ENCODE peak calls at places on chromosomes 11 and 22, in seven cellular contexts. L is esophagus muscularis mucosa, K is transverse colon, Y is H1, W is prostate gland, D is sigmoid colon, E is upper lobe of left lung. V is an unnamed sample.

GRCh38 chr11:3971756-3972404 is 116.4 kb downstream of the STIM1 start:
- DNase-seq in L (no peak), K (no peak), Y (no peak), W (no peak), D (no peak), E (no peak), V (no peak)

GRCh38 chr11:13168281-13168680 is 109.3 kb upstream of the BMAL1 start:
- DNase-seq in L (peak), K (no peak), Y (no peak), W (peak), D (no peak), E (peak), V (no peak)

GRCh38 chr11:88552377-88553029 is 215.0 kb upstream of the CTSC start:
- DNase-seq in L (no peak), K (peak), Y (peak), W (no peak), D (no peak), E (peak), V (peak)

GRCh38 chr22:17787159-17788022 is 13.1 kb upstream of the BID start:
- DNase-seq in L (no peak), K (no peak), Y (no peak), W (no peak), D (no peak), E (no peak), V (no peak)

GRCh38 chr11:65551572-65552398 is 6.4 kb downstream of the LTBP3 start:
- DNase-seq in L (no peak), K (peak), Y (peak), W (no peak), D (no peak), E (peak), V (no peak)

GRCh38 chr11:95296165-95296564 is 65.2 kb upstream of the SESN3 start:
- DNase-seq in L (no peak), K (peak), Y (no peak), W (peak), D (peak), E (peak), V (no peak)

GRCh38 chr11:68113986-68114385 is 7.2 kb downstream of the CHKA start:
- DNase-seq in L (no peak), K (no peak), Y (no peak), W (no peak), D (no peak), E (no peak), V (no peak)

GRCh38 chr22:25388866-25389540 is 169.6 kb downstream of the CRYBB2 start:
- DNase-seq in L (no peak), K (no peak), Y (peak), W (no peak), D (no peak), E (no peak), V (no peak)

GRCh38 chr11:60195923-60196368 is 13.1 kb upstream of the MS4A6A start:
- DNase-seq in L (no peak), K (no peak), Y (no peak), W (no peak), D (no peak), E (no peak), V (no peak)

GRCh38 chr11:126175261-126175885 is 36.1 kb downstream of the RPUSD4 start:
- DNase-seq in L (no peak), K (no peak), Y (no peak), W (no peak), D (no peak), E (no peak), V (no peak)

GRCh38 chr11:48193876-48194275 is 22.7 kb upstream of the OR4B1 start:
- DNase-seq in L (no peak), K (no peak), Y (no peak), W (no peak), D (no peak), E (no peak), V (no peak)

GRCh38 chr22:45612451-45612901 is 59.2 kb upstream of the ATXN10 start:
- DNase-seq in L (no peak), K (no peak), Y (no peak), W (peak), D (peak), E (peak), V (no peak)

GRCh38 chr11:107576497-107577086 is 11.1 kb upstream of the ALKBH8 start:
- DNase-seq in L (no peak), K (peak), Y (peak), W (no peak), D (no peak), E (peak), V (no peak)

GRCh38 chr11:111941963-111942362 is 4.8 kb downstream of the DIXDC1 start:
- DNase-seq in L (no peak), K (no peak), Y (no peak), W (no peak), D (no peak), E (no peak), V (no peak)

GRCh38 chr11:8728566-8728965 is 46.0 kb downstream of the RPL27A start:
- DNase-seq in L (no peak), K (no peak), Y (no peak), W (no peak), D (no peak), E (no peak), V (no peak)

GRCh38 chr11:45663486-45664375 is 1.7 kb downstream of the CHST1 start:
- DNase-seq in L (no peak), K (no peak), Y (no peak), W (no peak), D (peak), E (no peak), V (no peak)

GRCh38 chr22:29977107-29977506 is 94.1 kb downstream of the MTMR3 start:
- DNase-seq in L (no peak), K (no peak), Y (no peak), W (no peak), D (no peak), E (no peak), V (no peak)

GRCh38 chr11:1876361-1877063 is 15.2 kb downstream of the PRR33 start:
- DNase-seq in L (no peak), K (peak), Y (peak), W (no peak), D (peak), E (peak), V (peak)

DNA sequence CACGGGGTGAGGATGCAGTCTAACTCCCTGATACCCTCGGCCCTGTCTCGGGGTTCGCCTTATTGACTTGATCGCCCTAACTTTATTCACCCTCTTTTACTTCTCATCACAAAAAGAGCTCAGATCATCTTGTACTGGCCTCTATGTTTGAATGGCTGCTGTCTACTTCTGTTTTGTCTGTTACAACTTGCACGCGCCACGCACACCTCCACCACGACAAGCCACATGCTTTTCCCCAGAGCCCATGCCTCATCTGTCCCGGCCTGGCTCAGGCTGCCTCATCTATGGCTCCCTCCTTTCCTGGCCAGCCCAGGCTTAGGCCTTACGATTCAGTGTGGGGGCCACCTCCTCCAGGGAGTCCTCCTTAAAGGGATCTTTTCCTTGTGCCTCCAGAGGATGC is 180.9 kb downstream of the EFCAB6 start:
- DNase-seq in L (peak), K (no peak), Y (no peak), W (no peak), D (no peak), E (no peak), V (no peak)
- TF ChIP-seq POLR2AphosphoS5 in L (no peak), K (no peak), Y (no peak), W (no peak), D (no peak), E (no peak), V (no peak)

GRCh38 chr11:72793452-72794367 is at the start of gene STARD10:
- DNase-seq in L (peak), K (peak), Y (peak), W (peak), D (peak), E (peak), V (peak)
- TF ChIP-seq POLR2A in L (no peak), K (peak), Y (no peak), W (peak), D (no peak), E (no peak), V (peak)

GRCh38 chr22:49827853-49828598 is at the start of gene BRD1:
- DNase-seq in L (no peak), K (peak), Y (no peak), W (no peak), D (no peak), E (peak), V (peak)
- TF ChIP-seq POLR2AphosphoS5 in L (no peak), K (peak), Y (no peak), W (no peak), D (no peak), E (peak), V (no peak)

GRCh38 chr11:11978792-11979486 is 29.5 kb downstream of the DKK3 start:
- DNase-seq in L (no peak), K (peak), Y (peak), W (no peak), D (peak), E (peak), V (no peak)
- TF ChIP-seq POLR2A in L (no peak), K (no peak), Y (no peak), W (no peak), D (no peak), E (no peak), V (no peak)

GRCh38 chr11:117972044-117972443 is 14.2 kb upstream of the IL10RA start:
- DNase-seq in L (peak), K (no peak), Y (no peak), W (no peak), D (no peak), E (no peak), V (no peak)

GRCh38 chr11:117973446-117973922 is 12.7 kb upstream of the IL10RA start:
- DNase-seq in L (peak), K (no peak), Y (no peak), W (no peak), D (no peak), E (no peak), V (no peak)

GRCh38 chr11:117969160-117969991 is 16.8 kb upstream of the IL10RA start:
- DNase-seq in L (peak), K (no peak), Y (peak), W (no peak), D (no peak), E (no peak), V (no peak)

GRCh38 chr11:117972589-117973445 is 13.4 kb upstream of the IL10RA start:
- DNase-seq in L (peak), K (no peak), Y (no peak), W (peak), D (no peak), E (no peak), V (no peak)

GRCh38 chr11:117970400-117971024 is 15.7 kb upstream of the IL10RA start:
- DNase-seq in L (peak), K (peak), Y (no peak), W (no peak), D (no peak), E (peak), V (no peak)
- TF ChIP-seq POLR2AphosphoS5 in L (no peak), K (no peak), Y (no peak), W (no peak), D (no peak), E (peak), V (no peak)

DNA sequence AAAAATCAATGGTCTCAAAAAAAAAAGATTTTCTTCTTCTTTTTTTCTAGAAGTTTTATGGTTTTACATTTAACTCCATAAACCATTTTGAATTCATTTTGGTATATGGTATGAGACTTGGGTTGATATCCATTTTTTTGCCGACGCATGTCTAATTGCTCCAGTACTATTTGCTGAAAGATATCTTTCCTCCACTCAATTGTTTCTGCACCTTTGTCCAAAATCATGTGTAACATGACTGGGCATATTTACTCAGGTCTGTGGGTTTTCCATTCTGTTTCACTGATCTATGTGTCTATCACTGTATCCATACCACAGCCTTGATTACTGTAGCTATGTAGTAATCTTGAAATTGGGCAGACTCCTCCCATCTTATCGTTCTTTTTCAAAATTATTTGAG is 15.6 kb upstream of the SCARF2 start:
- DNase-seq in L (no peak), K (no peak), Y (no peak), W (no peak), D (no peak), E (no peak), V (no peak)
- TF ChIP-seq POLR2A in L (no peak), K (no peak), Y (no peak), W (no peak), D (no peak), E (no peak), V (no peak)

V was measured in GM12892.